ENCODE peak calls at places on chromosomes 2 and 18, in four cellular contexts. G, I, H and N are unnamed samples. For H3K4me1, the result is how much of the 10 kb centered on the place peaks cover.

GRCh38 chr2:176999331-176999730 is 213.3 kb upstream of the HNRNPA3 start:
- DNase-seq in I (peak), G (no peak), H (no peak), N (no peak)

GRCh38 chr2:101440127-101440738 is 34.7 kb downstream of the RFX8 start:
- DNase-seq in G (no peak), I (no peak), H (no peak), N (no peak)

GRCh38 chr2:206721216-206721920 is 3.2 kb upstream of the DYTN start:
- DNase-seq in G (no peak), H (no peak), I (no peak), N (no peak)

GRCh38 chr18:51196811-51197660 is 445 bp downstream of the MEX3C start:
- DNase-seq in G (no peak), H (peak), I (peak), N (peak)

GRCh38 chr2:31197166-31197565 is 20.1 kb downstream of the CAPN14 start:
- DNase-seq in G (no peak), I (no peak), H (no peak), N (no peak)

GRCh38 chr18:37346048-37346447 is 219.6 kb downstream of the CELF4 start:
- DNase-seq in G (no peak), I (no peak), H (no peak), N (no peak)

GRCh38 chr2:37460866-37461229 is 116.4 kb downstream of the QPCT start:
- DNase-seq in H (no peak), I (no peak), G (no peak), N (no peak)

GRCh38 chr18:3525870-3526420 is 76.0 kb downstream of the TGIF1 start:
- DNase-seq in I (no peak), H (no peak), G (peak), N (no peak)

GRCh38 chr18:22241806-22242440 is 72.5 kb downstream of the GATA6 start:
- DNase-seq in I (no peak), H (no peak), G (no peak), N (no peak)

GRCh38 chr2:40204268-40204667 is 247.6 kb downstream of the SLC8A1 start:
- DNase-seq in G (no peak), H (no peak), I (peak), N (no peak)

GRCh38 chr2:215931256-215931903 is 82.0 kb downstream of the MREG start:
- DNase-seq in I (peak), G (no peak), H (peak), N (no peak)

GRCh38 chr2:17540813-17541513 is 467 bp downstream of the VSNL1 start:
- DNase-seq in G (no peak), H (no peak), I (peak), N (no peak)

GRCh38 chr2:9779572-9780264 is 63.6 kb upstream of the TAF1B start:
- DNase-seq in H (peak), G (no peak), I (no peak), N (no peak)

GRCh38 chr2:10614940-10615339 is 74.8 kb downstream of the NOL10 start:
- DNase-seq in I (peak), G (no peak), H (no peak), N (no peak)

GRCh38 chr2:207504513-207505171 is 25.1 kb upstream of the CREB1 start:
- DNase-seq in H (peak), G (no peak), I (peak), N (no peak)

GRCh38 chr2:25620077-25620476 is 53.3 kb downstream of the DTNB start:
- DNase-seq in H (no peak), G (no peak), I (no peak), N (no peak)

GRCh38 chr2:96501471-96501874 is 3.7 kb downstream of the NEURL3 start:
- DNase-seq in G (no peak), I (no peak), H (no peak), N (no peak)

GRCh38 chr2:156476021-156476420 is 39.8 kb downstream of the GPD2 start:
- DNase-seq in H (no peak), I (no peak), G (no peak), N (no peak)

GRCh38 chr2:234853739-234854138 is 98.1 kb upstream of the SH3BP4 start:
- DNase-seq in I (no peak), H (no peak), G (no peak), N (no peak)

GRCh38 chr2:234861841-234862735 is 89.7 kb upstream of the SH3BP4 start:
- DNase-seq in I (peak), H (peak), G (no peak), N (no peak)

GRCh38 chr2:234863043-234863934 is 88.5 kb upstream of the SH3BP4 start:
- DNase-seq in G (no peak), H (peak), I (peak), N (no peak)

GRCh38 chr2:234858134-234858533 is 93.7 kb upstream of the SH3BP4 start:
- DNase-seq in I (no peak), G (no peak), H (no peak), N (no peak)

DNA sequence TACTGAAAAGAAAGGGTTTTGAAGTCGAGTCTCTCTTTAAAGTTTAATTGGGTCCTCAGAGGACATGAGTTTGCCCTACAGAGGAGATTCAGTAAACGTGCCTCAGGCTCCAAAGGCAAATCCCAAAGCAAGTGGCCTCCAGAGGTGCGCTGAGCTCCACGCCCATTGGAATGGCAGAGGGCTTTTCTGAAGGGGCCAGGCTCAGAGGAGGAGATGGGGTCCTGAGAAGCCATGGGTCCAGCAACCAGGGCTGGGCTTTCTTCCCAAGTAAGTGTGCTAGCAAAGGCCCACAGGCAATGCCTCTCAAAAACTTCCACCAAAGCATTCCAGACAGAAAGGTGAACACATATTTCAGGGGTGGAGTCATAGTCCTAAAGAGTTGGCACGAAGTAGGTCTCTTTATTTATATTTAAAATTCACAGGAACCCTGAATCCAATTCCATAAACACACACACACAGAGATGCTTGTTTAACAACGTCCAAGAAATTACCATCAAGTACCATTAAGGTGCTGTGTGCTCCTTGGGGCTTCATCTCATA is 93.0 kb upstream of the SH3BP4 start:
- DNase-seq in G (no peak), I (no peak), H (no peak), N (no peak)
- H3K4me1 ChIP-seq in G (under half), I (under half), H (under half), N (under half)

GRCh38 chr18:59265246-59266018 is 7.8 kb downstream of the RAX start:
- DNase-seq in G (no peak), H (no peak), I (no peak), N (peak)

GRCh38 chr18:59266019-59266369 is 7.3 kb downstream of the RAX start:
- DNase-seq in G (no peak), H (no peak), I (no peak), N (no peak)

GRCh38 chr18:59264136-59264571 is 9.1 kb downstream of the RAX start:
- DNase-seq in H (no peak), G (no peak), I (no peak), N (no peak)

GRCh38 chr18:59264651-59265245 is 8.5 kb downstream of the RAX start:
- DNase-seq in I (no peak), H (no peak), G (no peak), N (no peak)

GRCh38 chr18:59263566-59264135 is 9.6 kb downstream of the RAX start:
- DNase-seq in I (no peak), G (no peak), H (no peak), N (no peak)
- H3K4me3 ChIP-seq in I (no peak), G (no peak), H (no peak), N (no peak)

DNA sequence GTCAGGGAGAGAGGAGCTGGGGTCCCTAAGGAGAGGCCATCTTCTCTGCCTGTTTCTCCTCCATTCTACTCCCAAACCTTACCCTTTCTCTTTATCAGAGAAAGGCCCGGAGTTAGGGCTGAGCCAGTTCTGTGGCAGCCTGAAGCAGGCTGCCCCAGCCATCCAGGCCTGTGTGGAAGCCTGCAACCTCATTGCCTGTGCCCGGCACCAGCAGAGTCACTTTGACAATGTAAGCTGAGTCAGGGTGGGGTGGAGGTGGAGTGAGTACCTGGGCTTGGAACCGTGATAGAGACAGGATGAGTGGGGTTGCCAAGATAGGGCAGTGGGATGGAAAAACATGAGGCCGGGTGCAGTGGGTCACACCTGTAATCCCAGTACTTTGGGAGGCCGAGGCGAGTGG is 5.2 kb downstream of the CHRNG start:
- DNase-seq in G (no peak), H (no peak), I (no peak), N (no peak)
- H3K4me1 ChIP-seq in G (under half), H (under half), I (under half), N (under half)

DNA sequence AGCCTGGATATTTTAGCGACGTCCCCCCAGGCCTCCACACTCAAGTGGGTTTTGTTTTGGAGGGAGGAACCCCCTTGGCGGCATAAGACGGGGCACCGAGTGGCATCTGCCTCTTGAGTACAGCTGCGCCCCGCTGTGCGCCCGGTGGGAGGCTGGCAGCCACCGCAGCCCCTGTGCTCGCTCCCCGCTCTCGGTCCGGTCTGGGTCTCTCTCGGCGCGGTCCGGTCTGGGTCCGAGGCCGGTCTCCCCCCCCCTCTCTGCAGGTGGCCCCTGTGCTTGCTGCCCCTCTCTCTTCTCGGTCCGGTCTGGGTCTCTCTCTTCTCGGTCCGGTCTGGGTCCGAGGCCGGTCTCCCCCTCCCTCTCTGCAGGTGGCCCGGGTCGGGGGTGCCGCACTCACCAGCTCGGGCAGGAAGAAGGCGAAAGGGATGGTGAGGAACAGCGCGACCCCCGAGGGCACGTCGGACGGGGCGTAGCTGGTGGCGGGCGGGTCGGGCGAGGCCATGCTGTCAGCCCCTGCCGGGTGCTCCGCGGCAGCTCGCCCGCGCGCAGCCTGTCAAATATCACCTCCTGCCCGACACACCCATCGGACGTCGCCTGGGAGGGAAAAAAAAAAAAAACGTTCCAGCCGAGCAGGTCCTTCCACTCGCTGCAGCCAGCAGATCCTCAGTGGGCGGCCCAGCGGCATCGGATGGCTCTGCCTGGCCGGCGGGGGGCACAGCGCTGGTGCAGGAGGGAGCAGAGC is at the start of gene MALL:
- DNase-seq in H (no peak), G (no peak), I (no peak), N (peak)
- H3K4me3 ChIP-seq in H (no peak), G (no peak), I (peak), N (peak)